ENCODE peak calls at places on chromosome 11, in eight cellular contexts. One of them, this sample, is unnamed.

GRCh38 chr11:73152086-73152853 is 10.2 kb upstream of the FCHSD2 start:
- DNase-seq in GM12865: peak; percentile 74
- DNase-seq in ELF-1: no peak
- DNase-seq in LNCaP clone FGC: no peak
- DNase-seq in adrenal gland: no peak
- DNase-seq in stimulated activated CD4-positive, alpha-beta T cell treated with anti-CD3 and anti-CD28 coated beads, Interleukin-2, amount 100 ng/mL, for 24 hours: no peak
- DNase-seq in NCI-H1105: no peak
- DNase-seq in T-helper 1 cell: no peak
- DNase-seq in this sample: no peak

GRCh38 chr11:64801591-64802369 is 1.2 kb downstream of the MAP4K2 start:
- DNase-seq in GM12865: no peak
- DNase-seq in ELF-1: no peak
- DNase-seq in LNCaP clone FGC: no peak
- DNase-seq in adrenal gland: no peak
- DNase-seq in stimulated activated CD4-positive, alpha-beta T cell treated with anti-CD3 and anti-CD28 coated beads, Interleukin-2, amount 100 ng/mL, for 24 hours: no peak
- DNase-seq in NCI-H1105: no peak
- DNase-seq in T-helper 1 cell: no peak
- DNase-seq in this sample: no peak

GRCh38 chr11:72525466-72525865 is 91.1 kb upstream of the CLPB start:
- DNase-seq in GM12865: no peak
- DNase-seq in ELF-1: peak; percentile 18
- DNase-seq in LNCaP clone FGC: no peak
- DNase-seq in adrenal gland: no peak
- DNase-seq in stimulated activated CD4-positive, alpha-beta T cell treated with anti-CD3 and anti-CD28 coated beads, Interleukin-2, amount 100 ng/mL, for 24 hours: no peak
- DNase-seq in NCI-H1105: no peak
- DNase-seq in T-helper 1 cell: no peak
- DNase-seq in this sample: no peak

GRCh38 chr11:108647387-108647700 is 17.5 kb upstream of the DDX10 start:
- DNase-seq in GM12865: no peak
- DNase-seq in ELF-1: no peak
- DNase-seq in LNCaP clone FGC: no peak
- DNase-seq in adrenal gland: no peak
- DNase-seq in stimulated activated CD4-positive, alpha-beta T cell treated with anti-CD3 and anti-CD28 coated beads, Interleukin-2, amount 100 ng/mL, for 24 hours: no peak
- DNase-seq in NCI-H1105: no peak
- DNase-seq in T-helper 1 cell: no peak
- DNase-seq in this sample: no peak

GRCh38 chr11:17827006-17827405 is 92.4 kb downstream of the KCNC1 start:
- DNase-seq in GM12865: no peak
- DNase-seq in ELF-1: no peak
- DNase-seq in LNCaP clone FGC: no peak
- DNase-seq in adrenal gland: no peak
- DNase-seq in stimulated activated CD4-positive, alpha-beta T cell treated with anti-CD3 and anti-CD28 coated beads, Interleukin-2, amount 100 ng/mL, for 24 hours: no peak
- DNase-seq in NCI-H1105: no peak
- DNase-seq in T-helper 1 cell: no peak
- DNase-seq in this sample: no peak

GRCh38 chr11:132822294-132822693 is 710.0 kb downstream of the OPCML start:
- DNase-seq in GM12865: no peak
- DNase-seq in ELF-1: no peak
- DNase-seq in LNCaP clone FGC: no peak
- DNase-seq in adrenal gland: no peak
- DNase-seq in stimulated activated CD4-positive, alpha-beta T cell treated with anti-CD3 and anti-CD28 coated beads, Interleukin-2, amount 100 ng/mL, for 24 hours: no peak
- DNase-seq in NCI-H1105: no peak
- DNase-seq in T-helper 1 cell: no peak
- DNase-seq in this sample: no peak

GRCh38 chr11:19988598-19988997 is 171.7 kb downstream of the DBX1 start:
- DNase-seq in GM12865: no peak
- DNase-seq in ELF-1: peak; percentile 62
- DNase-seq in LNCaP clone FGC: no peak
- DNase-seq in adrenal gland: no peak
- DNase-seq in stimulated activated CD4-positive, alpha-beta T cell treated with anti-CD3 and anti-CD28 coated beads, Interleukin-2, amount 100 ng/mL, for 24 hours: no peak
- DNase-seq in NCI-H1105: no peak
- DNase-seq in T-helper 1 cell: no peak
- DNase-seq in this sample: peak; percentile 54

GRCh38 chr11:128470081-128470480 is 117.3 kb downstream of the ETS1 start:
- DNase-seq in GM12865: peak; percentile 65
- DNase-seq in ELF-1: no peak
- DNase-seq in LNCaP clone FGC: no peak
- DNase-seq in adrenal gland: no peak
- DNase-seq in stimulated activated CD4-positive, alpha-beta T cell treated with anti-CD3 and anti-CD28 coated beads, Interleukin-2, amount 100 ng/mL, for 24 hours: peak; percentile 65
- DNase-seq in NCI-H1105: no peak
- DNase-seq in T-helper 1 cell: peak; percentile 53
- DNase-seq in this sample: no peak

GRCh38 chr11:67053896-67054850 is 2.5 kb upstream of the RHOD start:
- DNase-seq in GM12865: peak; percentile 57
- DNase-seq in ELF-1: peak; percentile 50
- DNase-seq in LNCaP clone FGC: no peak
- DNase-seq in adrenal gland: peak; percentile 87
- DNase-seq in stimulated activated CD4-positive, alpha-beta T cell treated with anti-CD3 and anti-CD28 coated beads, Interleukin-2, amount 100 ng/mL, for 24 hours: peak; percentile 51
- DNase-seq in NCI-H1105: peak; percentile 5
- DNase-seq in T-helper 1 cell: peak; percentile 30
- DNase-seq in this sample: peak; percentile 61

GRCh38 chr11:111303476-111303875 is 5.1 kb downstream of the POU2AF3 start:
- DNase-seq in GM12865: no peak
- DNase-seq in ELF-1: no peak
- DNase-seq in LNCaP clone FGC: peak; percentile 100
- DNase-seq in adrenal gland: no peak
- DNase-seq in stimulated activated CD4-positive, alpha-beta T cell treated with anti-CD3 and anti-CD28 coated beads, Interleukin-2, amount 100 ng/mL, for 24 hours: no peak
- DNase-seq in NCI-H1105: peak; percentile 51
- DNase-seq in T-helper 1 cell: no peak
- DNase-seq in this sample: no peak

GRCh38 chr11:57277845-57278720 is 41.0 kb upstream of the APLNR start:
- DNase-seq in GM12865: peak; percentile 32
- DNase-seq in ELF-1: peak; percentile 90
- DNase-seq in LNCaP clone FGC: peak; percentile 72
- DNase-seq in adrenal gland: peak; percentile 72
- DNase-seq in stimulated activated CD4-positive, alpha-beta T cell treated with anti-CD3 and anti-CD28 coated beads, Interleukin-2, amount 100 ng/mL, for 24 hours: peak; percentile 45
- DNase-seq in NCI-H1105: peak; percentile 46
- DNase-seq in T-helper 1 cell: peak; percentile 7
- DNase-seq in this sample: peak; percentile 76

GRCh38 chr11:61854206-61854875 is 26.2 kb downstream of the FADS2 start:
- DNase-seq in GM12865: no peak
- DNase-seq in ELF-1: no peak
- DNase-seq in LNCaP clone FGC: no peak
- DNase-seq in adrenal gland: no peak
- DNase-seq in stimulated activated CD4-positive, alpha-beta T cell treated with anti-CD3 and anti-CD28 coated beads, Interleukin-2, amount 100 ng/mL, for 24 hours: no peak
- DNase-seq in NCI-H1105: no peak
- DNase-seq in T-helper 1 cell: no peak
- DNase-seq in this sample: no peak

GRCh38 chr11:65452806-65453490 is 30.4 kb downstream of the NEAT1 start:
- DNase-seq in GM12865: no peak
- DNase-seq in ELF-1: no peak
- DNase-seq in LNCaP clone FGC: no peak
- DNase-seq in adrenal gland: no peak
- DNase-seq in stimulated activated CD4-positive, alpha-beta T cell treated with anti-CD3 and anti-CD28 coated beads, Interleukin-2, amount 100 ng/mL, for 24 hours: no peak
- DNase-seq in NCI-H1105: no peak
- DNase-seq in T-helper 1 cell: no peak
- DNase-seq in this sample: no peak

GRCh38 chr11:130849215-130849568 is 67.1 kb downstream of the SNX19 start:
- DNase-seq in GM12865: no peak
- DNase-seq in ELF-1: no peak
- DNase-seq in LNCaP clone FGC: no peak
- DNase-seq in adrenal gland: no peak
- DNase-seq in stimulated activated CD4-positive, alpha-beta T cell treated with anti-CD3 and anti-CD28 coated beads, Interleukin-2, amount 100 ng/mL, for 24 hours: no peak
- DNase-seq in NCI-H1105: no peak
- DNase-seq in T-helper 1 cell: no peak
- DNase-seq in this sample: no peak

GRCh38 chr11:94922675-94923347 is 50.5 kb downstream of the CWC15 start:
- DNase-seq in GM12865: no peak
- DNase-seq in ELF-1: no peak
- DNase-seq in LNCaP clone FGC: no peak
- DNase-seq in adrenal gland: no peak
- DNase-seq in stimulated activated CD4-positive, alpha-beta T cell treated with anti-CD3 and anti-CD28 coated beads, Interleukin-2, amount 100 ng/mL, for 24 hours: no peak
- DNase-seq in NCI-H1105: no peak
- DNase-seq in T-helper 1 cell: no peak
- DNase-seq in this sample: no peak

GRCh38 chr11:93196816-93197382 is 892 bp downstream of the SLC36A4 start:
- DNase-seq in GM12865: peak; percentile 9
- DNase-seq in ELF-1: no peak
- DNase-seq in LNCaP clone FGC: no peak
- DNase-seq in adrenal gland: no peak
- DNase-seq in stimulated activated CD4-positive, alpha-beta T cell treated with anti-CD3 and anti-CD28 coated beads, Interleukin-2, amount 100 ng/mL, for 24 hours: no peak
- DNase-seq in NCI-H1105: no peak
- DNase-seq in T-helper 1 cell: no peak
- DNase-seq in this sample: no peak

GRCh38 chr11:48020092-48020755 is 39.9 kb downstream of the PTPRJ start:
- DNase-seq in GM12865: peak; percentile 55
- DNase-seq in ELF-1: no peak
- DNase-seq in LNCaP clone FGC: no peak
- DNase-seq in adrenal gland: no peak
- DNase-seq in stimulated activated CD4-positive, alpha-beta T cell treated with anti-CD3 and anti-CD28 coated beads, Interleukin-2, amount 100 ng/mL, for 24 hours: peak; percentile 56
- DNase-seq in NCI-H1105: no peak
- DNase-seq in T-helper 1 cell: peak; percentile 93
- DNase-seq in this sample: no peak

GRCh38 chr11:102387056-102387781 is 40.2 kb downstream of the BIRC2 start:
- DNase-seq in GM12865: no peak
- DNase-seq in ELF-1: no peak
- DNase-seq in LNCaP clone FGC: no peak
- DNase-seq in adrenal gland: no peak
- DNase-seq in stimulated activated CD4-positive, alpha-beta T cell treated with anti-CD3 and anti-CD28 coated beads, Interleukin-2, amount 100 ng/mL, for 24 hours: no peak
- DNase-seq in NCI-H1105: no peak
- DNase-seq in T-helper 1 cell: no peak
- DNase-seq in this sample: no peak

GRCh38 chr11:108220721-108221346 is 1.6 kb downstream of the NPAT start:
- DNase-seq in GM12865: peak; percentile 45
- DNase-seq in ELF-1: no peak
- DNase-seq in LNCaP clone FGC: no peak
- DNase-seq in adrenal gland: no peak
- DNase-seq in stimulated activated CD4-positive, alpha-beta T cell treated with anti-CD3 and anti-CD28 coated beads, Interleukin-2, amount 100 ng/mL, for 24 hours: no peak
- DNase-seq in NCI-H1105: no peak
- DNase-seq in T-helper 1 cell: peak; percentile 20
- DNase-seq in this sample: no peak

GRCh38 chr11:120284272-120284671 is 40.8 kb upstream of the TLCD5 start:
- DNase-seq in GM12865: no peak
- DNase-seq in ELF-1: no peak
- DNase-seq in LNCaP clone FGC: no peak
- DNase-seq in adrenal gland: no peak
- DNase-seq in stimulated activated CD4-positive, alpha-beta T cell treated with anti-CD3 and anti-CD28 coated beads, Interleukin-2, amount 100 ng/mL, for 24 hours: no peak
- DNase-seq in NCI-H1105: no peak
- DNase-seq in T-helper 1 cell: no peak
- DNase-seq in this sample: no peak

GRCh38 chr11:76162336-76163288 is 43.7 kb downstream of the WNT11 start:
- DNase-seq in GM12865: no peak
- DNase-seq in ELF-1: peak; percentile 40
- DNase-seq in LNCaP clone FGC: no peak
- DNase-seq in adrenal gland: no peak
- DNase-seq in stimulated activated CD4-positive, alpha-beta T cell treated with anti-CD3 and anti-CD28 coated beads, Interleukin-2, amount 100 ng/mL, for 24 hours: no peak
- DNase-seq in NCI-H1105: no peak
- DNase-seq in T-helper 1 cell: no peak
- DNase-seq in this sample: peak; percentile 27

This sample was measured in Right ventricle myocardium superior.